ENCODE peak calls at places on chromosomes 6 and 20, in eight cellular contexts. One of them, this sample, is unnamed.

GRCh38 chr20:58102252-58102651 is 126.2 kb downstream of the ANKRD60 start:
- DNase-seq in ovary: no peak
- DNase-seq in activated naive CD4-positive, alpha-beta T cell: no peak
- DNase-seq in central memory CD4-positive, alpha-beta T cell: no peak
- DNase-seq in effector CD4-positive, alpha-beta T cell: no peak
- DNase-seq in KBM-7: no peak
- DNase-seq in stimulated activated CD4-positive, alpha-beta T cell treated with anti-CD3 and anti-CD28 coated beads, Interleukin-2, amount 100 ng/mL, for 48 hours: no peak
- DNase-seq in left colon: no peak
- DNase-seq in this sample: no peak

GRCh38 chr6:158519761-158520160 is 40.1 kb upstream of the TMEM181 start:
- DNase-seq in ovary: no peak
- DNase-seq in activated naive CD4-positive, alpha-beta T cell: no peak
- DNase-seq in central memory CD4-positive, alpha-beta T cell: no peak
- DNase-seq in effector CD4-positive, alpha-beta T cell: no peak
- DNase-seq in KBM-7: no peak
- DNase-seq in stimulated activated CD4-positive, alpha-beta T cell treated with anti-CD3 and anti-CD28 coated beads, Interleukin-2, amount 100 ng/mL, for 48 hours: no peak
- DNase-seq in left colon: no peak
- DNase-seq in this sample: no peak

GRCh38 chr20:1333462-1334369 is 4.8 kb upstream of the SDCBP2 start:
- DNase-seq in ovary: no peak
- DNase-seq in activated naive CD4-positive, alpha-beta T cell: no peak
- DNase-seq in central memory CD4-positive, alpha-beta T cell: no peak
- DNase-seq in effector CD4-positive, alpha-beta T cell: no peak
- DNase-seq in KBM-7: no peak
- DNase-seq in stimulated activated CD4-positive, alpha-beta T cell treated with anti-CD3 and anti-CD28 coated beads, Interleukin-2, amount 100 ng/mL, for 48 hours: no peak
- DNase-seq in left colon: no peak
- DNase-seq in this sample: no peak

GRCh38 chr6:101668496-101668895 is 275.0 kb downstream of the GRIK2 start:
- DNase-seq in ovary: no peak
- DNase-seq in activated naive CD4-positive, alpha-beta T cell: no peak
- DNase-seq in central memory CD4-positive, alpha-beta T cell: no peak
- DNase-seq in effector CD4-positive, alpha-beta T cell: no peak
- DNase-seq in KBM-7: no peak
- DNase-seq in stimulated activated CD4-positive, alpha-beta T cell treated with anti-CD3 and anti-CD28 coated beads, Interleukin-2, amount 100 ng/mL, for 48 hours: no peak
- DNase-seq in left colon: no peak
- DNase-seq in this sample: no peak

GRCh38 chr6:46419576-46420002 is 71.7 kb downstream of the RCAN2 start:
- DNase-seq in ovary: peak
- DNase-seq in activated naive CD4-positive, alpha-beta T cell: no peak
- DNase-seq in central memory CD4-positive, alpha-beta T cell: no peak
- DNase-seq in effector CD4-positive, alpha-beta T cell: no peak
- DNase-seq in KBM-7: peak
- DNase-seq in stimulated activated CD4-positive, alpha-beta T cell treated with anti-CD3 and anti-CD28 coated beads, Interleukin-2, amount 100 ng/mL, for 48 hours: peak
- DNase-seq in left colon: peak
- DNase-seq in this sample: peak

GRCh38 chr6:27178001-27178730 is 69.3 kb upstream of the PRSS16 start:
- DNase-seq in ovary: peak
- DNase-seq in activated naive CD4-positive, alpha-beta T cell: no peak
- DNase-seq in central memory CD4-positive, alpha-beta T cell: peak
- DNase-seq in effector CD4-positive, alpha-beta T cell: peak
- DNase-seq in KBM-7: no peak
- DNase-seq in stimulated activated CD4-positive, alpha-beta T cell treated with anti-CD3 and anti-CD28 coated beads, Interleukin-2, amount 100 ng/mL, for 48 hours: peak
- DNase-seq in left colon: peak
- DNase-seq in this sample: peak

GRCh38 chr20:49381558-49382493 is 100.6 kb downstream of the KCNB1 start:
- DNase-seq in ovary: peak
- DNase-seq in activated naive CD4-positive, alpha-beta T cell: no peak
- DNase-seq in central memory CD4-positive, alpha-beta T cell: no peak
- DNase-seq in effector CD4-positive, alpha-beta T cell: no peak
- DNase-seq in KBM-7: no peak
- DNase-seq in stimulated activated CD4-positive, alpha-beta T cell treated with anti-CD3 and anti-CD28 coated beads, Interleukin-2, amount 100 ng/mL, for 48 hours: no peak
- DNase-seq in left colon: peak
- DNase-seq in this sample: no peak

GRCh38 chr6:25138697-25139051 is 140.5 kb upstream of the CARMIL1 start:
- DNase-seq in ovary: no peak
- DNase-seq in activated naive CD4-positive, alpha-beta T cell: no peak
- DNase-seq in central memory CD4-positive, alpha-beta T cell: peak
- DNase-seq in effector CD4-positive, alpha-beta T cell: no peak
- DNase-seq in KBM-7: no peak
- DNase-seq in stimulated activated CD4-positive, alpha-beta T cell treated with anti-CD3 and anti-CD28 coated beads, Interleukin-2, amount 100 ng/mL, for 48 hours: no peak
- DNase-seq in left colon: no peak
- DNase-seq in this sample: peak

GRCh38 chr6:41055149-41055548 is 2.1 kb downstream of the APOBEC2 start:
- DNase-seq in ovary: no peak
- DNase-seq in activated naive CD4-positive, alpha-beta T cell: no peak
- DNase-seq in central memory CD4-positive, alpha-beta T cell: no peak
- DNase-seq in effector CD4-positive, alpha-beta T cell: no peak
- DNase-seq in KBM-7: no peak
- DNase-seq in stimulated activated CD4-positive, alpha-beta T cell treated with anti-CD3 and anti-CD28 coated beads, Interleukin-2, amount 100 ng/mL, for 48 hours: no peak
- DNase-seq in left colon: no peak
- DNase-seq in this sample: no peak

GRCh38 chr6:82957171-82957894 is 108.3 kb downstream of the UBE3D start:
- DNase-seq in ovary: no peak
- DNase-seq in activated naive CD4-positive, alpha-beta T cell: no peak
- DNase-seq in central memory CD4-positive, alpha-beta T cell: no peak
- DNase-seq in effector CD4-positive, alpha-beta T cell: no peak
- DNase-seq in KBM-7: no peak
- DNase-seq in stimulated activated CD4-positive, alpha-beta T cell treated with anti-CD3 and anti-CD28 coated beads, Interleukin-2, amount 100 ng/mL, for 48 hours: no peak
- DNase-seq in left colon: no peak
- DNase-seq in this sample: no peak

GRCh38 chr6:153043719-153044118 is 41.2 kb upstream of the MTRF1L start:
- DNase-seq in ovary: no peak
- DNase-seq in activated naive CD4-positive, alpha-beta T cell: no peak
- DNase-seq in central memory CD4-positive, alpha-beta T cell: no peak
- DNase-seq in effector CD4-positive, alpha-beta T cell: no peak
- DNase-seq in KBM-7: no peak
- DNase-seq in stimulated activated CD4-positive, alpha-beta T cell treated with anti-CD3 and anti-CD28 coated beads, Interleukin-2, amount 100 ng/mL, for 48 hours: no peak
- DNase-seq in left colon: peak
- DNase-seq in this sample: peak

GRCh38 chr6:46190889-46191288 is 20.1 kb upstream of the ENPP5 start:
- DNase-seq in ovary: no peak
- DNase-seq in activated naive CD4-positive, alpha-beta T cell: no peak
- DNase-seq in central memory CD4-positive, alpha-beta T cell: no peak
- DNase-seq in effector CD4-positive, alpha-beta T cell: no peak
- DNase-seq in KBM-7: no peak
- DNase-seq in stimulated activated CD4-positive, alpha-beta T cell treated with anti-CD3 and anti-CD28 coated beads, Interleukin-2, amount 100 ng/mL, for 48 hours: no peak
- DNase-seq in left colon: no peak
- DNase-seq in this sample: no peak

GRCh38 chr6:98957440-98957839 is 9.7 kb upstream of the FBXL4 start:
- DNase-seq in ovary: no peak
- DNase-seq in activated naive CD4-positive, alpha-beta T cell: no peak
- DNase-seq in central memory CD4-positive, alpha-beta T cell: no peak
- DNase-seq in effector CD4-positive, alpha-beta T cell: no peak
- DNase-seq in KBM-7: no peak
- DNase-seq in stimulated activated CD4-positive, alpha-beta T cell treated with anti-CD3 and anti-CD28 coated beads, Interleukin-2, amount 100 ng/mL, for 48 hours: no peak
- DNase-seq in left colon: peak
- DNase-seq in this sample: no peak

GRCh38 chr6:152078804-152079203 is 271.3 kb downstream of the ESR1 start:
- DNase-seq in ovary: no peak
- DNase-seq in activated naive CD4-positive, alpha-beta T cell: no peak
- DNase-seq in central memory CD4-positive, alpha-beta T cell: no peak
- DNase-seq in effector CD4-positive, alpha-beta T cell: no peak
- DNase-seq in KBM-7: no peak
- DNase-seq in stimulated activated CD4-positive, alpha-beta T cell treated with anti-CD3 and anti-CD28 coated beads, Interleukin-2, amount 100 ng/mL, for 48 hours: no peak
- DNase-seq in left colon: no peak
- DNase-seq in this sample: no peak

GRCh38 chr20:56373942-56374341 is 15.2 kb downstream of the FAM210B start:
- DNase-seq in ovary: no peak
- DNase-seq in activated naive CD4-positive, alpha-beta T cell: no peak
- DNase-seq in central memory CD4-positive, alpha-beta T cell: no peak
- DNase-seq in effector CD4-positive, alpha-beta T cell: no peak
- DNase-seq in KBM-7: peak
- DNase-seq in stimulated activated CD4-positive, alpha-beta T cell treated with anti-CD3 and anti-CD28 coated beads, Interleukin-2, amount 100 ng/mL, for 48 hours: no peak
- DNase-seq in left colon: no peak
- DNase-seq in this sample: no peak

GRCh38 chr6:6971369-6971768 is 136.4 kb upstream of the RREB1 start:
- DNase-seq in ovary: no peak
- DNase-seq in activated naive CD4-positive, alpha-beta T cell: no peak
- DNase-seq in central memory CD4-positive, alpha-beta T cell: no peak
- DNase-seq in effector CD4-positive, alpha-beta T cell: no peak
- DNase-seq in KBM-7: no peak
- DNase-seq in stimulated activated CD4-positive, alpha-beta T cell treated with anti-CD3 and anti-CD28 coated beads, Interleukin-2, amount 100 ng/mL, for 48 hours: no peak
- DNase-seq in left colon: no peak
- DNase-seq in this sample: no peak

GRCh38 chr6:144647406-144647964 is 362.4 kb downstream of the UTRN start:
- DNase-seq in ovary: no peak
- DNase-seq in activated naive CD4-positive, alpha-beta T cell: no peak
- DNase-seq in central memory CD4-positive, alpha-beta T cell: no peak
- DNase-seq in effector CD4-positive, alpha-beta T cell: no peak
- DNase-seq in KBM-7: no peak
- DNase-seq in stimulated activated CD4-positive, alpha-beta T cell treated with anti-CD3 and anti-CD28 coated beads, Interleukin-2, amount 100 ng/mL, for 48 hours: no peak
- DNase-seq in left colon: no peak
- DNase-seq in this sample: no peak

GRCh38 chr6:158040051-158040803 is 58.6 kb downstream of the SYNJ2 start:
- DNase-seq in ovary: no peak
- DNase-seq in activated naive CD4-positive, alpha-beta T cell: no peak
- DNase-seq in central memory CD4-positive, alpha-beta T cell: no peak
- DNase-seq in effector CD4-positive, alpha-beta T cell: no peak
- DNase-seq in KBM-7: peak
- DNase-seq in stimulated activated CD4-positive, alpha-beta T cell treated with anti-CD3 and anti-CD28 coated beads, Interleukin-2, amount 100 ng/mL, for 48 hours: no peak
- DNase-seq in left colon: no peak
- DNase-seq in this sample: no peak

GRCh38 chr6:135902756-135903331 is 51.3 kb downstream of the PDE7B start:
- DNase-seq in ovary: no peak
- DNase-seq in activated naive CD4-positive, alpha-beta T cell: no peak
- DNase-seq in central memory CD4-positive, alpha-beta T cell: no peak
- DNase-seq in effector CD4-positive, alpha-beta T cell: no peak
- DNase-seq in KBM-7: no peak
- DNase-seq in stimulated activated CD4-positive, alpha-beta T cell treated with anti-CD3 and anti-CD28 coated beads, Interleukin-2, amount 100 ng/mL, for 48 hours: no peak
- DNase-seq in left colon: no peak
- DNase-seq in this sample: no peak

GRCh38 chr6:36120539-36120938 is 9.8 kb upstream of the MAPK13 start:
- DNase-seq in ovary: no peak
- DNase-seq in activated naive CD4-positive, alpha-beta T cell: peak
- DNase-seq in central memory CD4-positive, alpha-beta T cell: peak
- DNase-seq in effector CD4-positive, alpha-beta T cell: peak
- DNase-seq in KBM-7: peak
- DNase-seq in stimulated activated CD4-positive, alpha-beta T cell treated with anti-CD3 and anti-CD28 coated beads, Interleukin-2, amount 100 ng/mL, for 48 hours: peak
- DNase-seq in left colon: peak
- DNase-seq in this sample: no peak

GRCh38 chr20:45365444-45365970 is 2.6 kb downstream of the SYS1 start:
- DNase-seq in ovary: no peak
- DNase-seq in activated naive CD4-positive, alpha-beta T cell: no peak
- DNase-seq in central memory CD4-positive, alpha-beta T cell: no peak
- DNase-seq in effector CD4-positive, alpha-beta T cell: no peak
- DNase-seq in KBM-7: no peak
- DNase-seq in stimulated activated CD4-positive, alpha-beta T cell treated with anti-CD3 and anti-CD28 coated beads, Interleukin-2, amount 100 ng/mL, for 48 hours: no peak
- DNase-seq in left colon: no peak
- DNase-seq in this sample: no peak

GRCh38 chr6:141259832-141260231 is 872.9 kb upstream of the GJE1 start:
- DNase-seq in ovary: no peak
- DNase-seq in activated naive CD4-positive, alpha-beta T cell: no peak
- DNase-seq in central memory CD4-positive, alpha-beta T cell: no peak
- DNase-seq in effector CD4-positive, alpha-beta T cell: no peak
- DNase-seq in KBM-7: no peak
- DNase-seq in stimulated activated CD4-positive, alpha-beta T cell treated with anti-CD3 and anti-CD28 coated beads, Interleukin-2, amount 100 ng/mL, for 48 hours: no peak
- DNase-seq in left colon: no peak
- DNase-seq in this sample: no peak

GRCh38 chr6:163398796-163399195 is 15.7 kb upstream of the QKI start:
- DNase-seq in ovary: no peak
- DNase-seq in activated naive CD4-positive, alpha-beta T cell: no peak
- DNase-seq in central memory CD4-positive, alpha-beta T cell: no peak
- DNase-seq in effector CD4-positive, alpha-beta T cell: no peak
- DNase-seq in KBM-7: peak
- DNase-seq in stimulated activated CD4-positive, alpha-beta T cell treated with anti-CD3 and anti-CD28 coated beads, Interleukin-2, amount 100 ng/mL, for 48 hours: no peak
- DNase-seq in left colon: peak
- DNase-seq in this sample: peak

GRCh38 chr6:92495246-92495645 is 924.1 kb downstream of the EPHA7 start:
- DNase-seq in ovary: no peak
- DNase-seq in activated naive CD4-positive, alpha-beta T cell: no peak
- DNase-seq in central memory CD4-positive, alpha-beta T cell: no peak
- DNase-seq in effector CD4-positive, alpha-beta T cell: no peak
- DNase-seq in KBM-7: no peak
- DNase-seq in stimulated activated CD4-positive, alpha-beta T cell treated with anti-CD3 and anti-CD28 coated beads, Interleukin-2, amount 100 ng/mL, for 48 hours: no peak
- DNase-seq in left colon: no peak
- DNase-seq in this sample: no peak

This sample was measured in RPMI8226.